ENCODE peak calls at places on chromosomes 2 and 18, in nine cellular contexts. One of them, this sample, is unnamed.

GRCh38 chr2:45816273-45816672 is 164.8 kb downstream of the PRKCE start:
- DNase-seq in WTC11: no peak
- DNase-seq in MCF 10A: peak
- DNase-seq in right lobe of liver: no peak
- DNase-seq in fibroblast of lung: no peak
- DNase-seq in thoracic aorta: no peak
- DNase-seq in uterus: peak
- DNase-seq in kidney epithelial cell: no peak
- DNase-seq in IMR-90: peak
- DNase-seq in this sample: no peak

GRCh38 chr18:48687694-48688042 is 148.8 kb downstream of the CTIF start:
- DNase-seq in WTC11: no peak
- DNase-seq in MCF 10A: no peak
- DNase-seq in right lobe of liver: no peak
- DNase-seq in fibroblast of lung: no peak
- DNase-seq in thoracic aorta: no peak
- DNase-seq in uterus: no peak
- DNase-seq in kidney epithelial cell: no peak
- DNase-seq in IMR-90: no peak
- DNase-seq in this sample: no peak

GRCh38 chr18:43442571-43442970 is 165.3 kb upstream of the SYT4 start:
- DNase-seq in WTC11: no peak
- DNase-seq in MCF 10A: peak
- DNase-seq in right lobe of liver: no peak
- DNase-seq in fibroblast of lung: no peak
- DNase-seq in thoracic aorta: no peak
- DNase-seq in uterus: no peak
- DNase-seq in kidney epithelial cell: no peak
- DNase-seq in IMR-90: no peak
- DNase-seq in this sample: no peak

GRCh38 chr2:219912530-219912929 is 285.1 kb downstream of the SLC4A3 start:
- DNase-seq in WTC11: no peak
- DNase-seq in MCF 10A: no peak
- DNase-seq in right lobe of liver: no peak
- DNase-seq in fibroblast of lung: peak
- DNase-seq in thoracic aorta: no peak
- DNase-seq in uterus: peak
- DNase-seq in kidney epithelial cell: peak
- DNase-seq in IMR-90: peak
- DNase-seq in this sample: no peak

GRCh38 chr18:46570134-46570533 is 86.9 kb downstream of the LOXHD1 start:
- DNase-seq in WTC11: no peak
- DNase-seq in MCF 10A: no peak
- DNase-seq in right lobe of liver: no peak
- DNase-seq in fibroblast of lung: no peak
- DNase-seq in thoracic aorta: no peak
- DNase-seq in uterus: no peak
- DNase-seq in kidney epithelial cell: no peak
- DNase-seq in IMR-90: no peak
- DNase-seq in this sample: no peak

GRCh38 chr2:219286436-219287115 is 7.4 kb downstream of the DNAJB2 start:
- DNase-seq in WTC11: no peak
- DNase-seq in MCF 10A: peak
- DNase-seq in right lobe of liver: no peak
- DNase-seq in fibroblast of lung: no peak
- DNase-seq in thoracic aorta: no peak
- DNase-seq in uterus: no peak
- DNase-seq in kidney epithelial cell: no peak
- DNase-seq in IMR-90: no peak
- DNase-seq in this sample: no peak

GRCh38 chr18:56309104-56309503 is 329.3 kb downstream of the TXNL1 start:
- DNase-seq in WTC11: no peak
- DNase-seq in MCF 10A: no peak
- DNase-seq in right lobe of liver: no peak
- DNase-seq in fibroblast of lung: peak
- DNase-seq in thoracic aorta: no peak
- DNase-seq in uterus: no peak
- DNase-seq in kidney epithelial cell: no peak
- DNase-seq in IMR-90: peak
- DNase-seq in this sample: no peak

GRCh38 chr18:58911766-58912165 is 47.1 kb downstream of the ZNF532 start:
- DNase-seq in WTC11: no peak
- DNase-seq in MCF 10A: no peak
- DNase-seq in right lobe of liver: no peak
- DNase-seq in fibroblast of lung: no peak
- DNase-seq in thoracic aorta: no peak
- DNase-seq in uterus: no peak
- DNase-seq in kidney epithelial cell: no peak
- DNase-seq in IMR-90: peak
- DNase-seq in this sample: no peak

GRCh38 chr2:16487686-16488085 is 177.9 kb downstream of the CYRIA start:
- DNase-seq in WTC11: no peak
- DNase-seq in MCF 10A: peak
- DNase-seq in right lobe of liver: no peak
- DNase-seq in fibroblast of lung: peak
- DNase-seq in thoracic aorta: no peak
- DNase-seq in uterus: no peak
- DNase-seq in kidney epithelial cell: no peak
- DNase-seq in IMR-90: peak
- DNase-seq in this sample: no peak

GRCh38 chr2:105134076-105134475 is 96.2 kb downstream of the MRPS9 start:
- DNase-seq in WTC11: no peak
- DNase-seq in MCF 10A: no peak
- DNase-seq in right lobe of liver: no peak
- DNase-seq in fibroblast of lung: peak
- DNase-seq in thoracic aorta: no peak
- DNase-seq in uterus: no peak
- DNase-seq in kidney epithelial cell: no peak
- DNase-seq in IMR-90: peak
- DNase-seq in this sample: no peak

GRCh38 chr2:226776104-226776503 is 23.5 kb downstream of the IRS1 start:
- DNase-seq in WTC11: no peak
- DNase-seq in MCF 10A: no peak
- DNase-seq in right lobe of liver: no peak
- DNase-seq in fibroblast of lung: no peak
- DNase-seq in thoracic aorta: no peak
- DNase-seq in uterus: no peak
- DNase-seq in kidney epithelial cell: no peak
- DNase-seq in IMR-90: no peak
- DNase-seq in this sample: no peak

GRCh38 chr2:127025357-127026062 is 81.4 kb downstream of the BIN1 start:
- DNase-seq in WTC11: peak
- DNase-seq in MCF 10A: no peak
- DNase-seq in right lobe of liver: peak
- DNase-seq in fibroblast of lung: peak
- DNase-seq in thoracic aorta: peak
- DNase-seq in uterus: peak
- DNase-seq in kidney epithelial cell: peak
- DNase-seq in IMR-90: peak
- DNase-seq in this sample: no peak

GRCh38 chr2:68340631-68341329 is 21.0 kb upstream of the CNRIP1 start:
- DNase-seq in WTC11: no peak
- DNase-seq in MCF 10A: no peak
- DNase-seq in right lobe of liver: no peak
- DNase-seq in fibroblast of lung: no peak
- DNase-seq in thoracic aorta: no peak
- DNase-seq in uterus: no peak
- DNase-seq in kidney epithelial cell: no peak
- DNase-seq in IMR-90: no peak
- DNase-seq in this sample: no peak

GRCh38 chr2:8281234-8281633 is 400.6 kb upstream of the ID2 start:
- DNase-seq in WTC11: no peak
- DNase-seq in MCF 10A: no peak
- DNase-seq in right lobe of liver: no peak
- DNase-seq in fibroblast of lung: no peak
- DNase-seq in thoracic aorta: no peak
- DNase-seq in uterus: no peak
- DNase-seq in kidney epithelial cell: no peak
- DNase-seq in IMR-90: no peak
- DNase-seq in this sample: no peak

DNA sequence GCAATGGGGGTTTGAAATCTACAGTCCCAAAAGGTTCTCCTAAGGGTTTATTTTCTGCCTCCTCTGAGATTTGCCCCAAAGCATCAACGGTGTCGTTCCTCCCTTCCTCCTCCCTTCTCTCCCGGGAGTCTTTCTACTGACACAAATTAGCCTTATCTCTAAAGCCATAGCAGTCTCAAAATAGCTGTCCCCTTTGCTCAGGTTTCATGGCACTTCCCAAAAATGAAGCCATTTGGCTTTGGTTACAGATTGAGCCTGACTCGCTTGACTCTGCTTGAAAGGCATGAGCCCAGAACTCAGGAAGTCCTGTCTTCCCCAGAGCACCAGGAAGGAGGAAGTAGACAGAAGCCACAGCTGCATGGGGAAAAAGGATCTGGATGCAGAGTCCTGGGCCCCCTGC is 234.5 kb upstream of the RGPD4 start:
- DNase-seq in WTC11: no peak
- DNase-seq in MCF 10A: no peak
- DNase-seq in right lobe of liver: no peak
- DNase-seq in fibroblast of lung: no peak
- DNase-seq in thoracic aorta: no peak
- DNase-seq in uterus: no peak
- DNase-seq in kidney epithelial cell: no peak
- DNase-seq in IMR-90: no peak
- DNase-seq in this sample: no peak
- TF ChIP-seq CTCF in WTC11: no peak
- TF ChIP-seq CTCF in MCF 10A: no peak
- TF ChIP-seq CTCF in right lobe of liver: no peak
- TF ChIP-seq CTCF in fibroblast of lung: no peak
- TF ChIP-seq CTCF in thoracic aorta: no peak
- TF ChIP-seq CTCF in uterus: no peak
- TF ChIP-seq CTCF in kidney epithelial cell: no peak
- TF ChIP-seq CTCF in IMR-90: no peak
- TF ChIP-seq CTCF in this sample: no peak

GRCh38 chr2:187442378-187442777 is 5.7 kb downstream of the CALCRL start:
- DNase-seq in WTC11: no peak
- DNase-seq in MCF 10A: no peak
- DNase-seq in right lobe of liver: no peak
- DNase-seq in fibroblast of lung: no peak
- DNase-seq in thoracic aorta: no peak
- DNase-seq in uterus: no peak
- DNase-seq in kidney epithelial cell: no peak
- DNase-seq in IMR-90: no peak
- DNase-seq in this sample: no peak
- TF ChIP-seq CTCF in WTC11: no peak
- TF ChIP-seq CTCF in MCF 10A: no peak
- TF ChIP-seq CTCF in right lobe of liver: no peak
- TF ChIP-seq CTCF in fibroblast of lung: no peak
- TF ChIP-seq CTCF in thoracic aorta: no peak
- TF ChIP-seq CTCF in uterus: no peak
- TF ChIP-seq CTCF in kidney epithelial cell: no peak
- TF ChIP-seq CTCF in IMR-90: peak
- TF ChIP-seq CTCF in this sample: no peak

GRCh38 chr2:241356871-241357260 is 781 bp downstream of the FARP2 start:
- DNase-seq in WTC11: no peak
- DNase-seq in MCF 10A: no peak
- DNase-seq in right lobe of liver: no peak
- DNase-seq in fibroblast of lung: no peak
- DNase-seq in thoracic aorta: no peak
- DNase-seq in uterus: no peak
- DNase-seq in kidney epithelial cell: no peak
- DNase-seq in IMR-90: no peak
- DNase-seq in this sample: no peak

GRCh38 chr2:241355983-241356870 is at the start of gene FARP2:
- DNase-seq in WTC11: peak
- DNase-seq in MCF 10A: peak
- DNase-seq in right lobe of liver: peak
- DNase-seq in fibroblast of lung: peak
- DNase-seq in thoracic aorta: peak
- DNase-seq in uterus: peak
- DNase-seq in kidney epithelial cell: peak
- DNase-seq in IMR-90: peak
- DNase-seq in this sample: peak

GRCh38 chr2:241352227-241352626 is 3.9 kb upstream of the FARP2 start:
- DNase-seq in WTC11: no peak
- DNase-seq in MCF 10A: no peak
- DNase-seq in right lobe of liver: no peak
- DNase-seq in fibroblast of lung: no peak
- DNase-seq in thoracic aorta: no peak
- DNase-seq in uterus: no peak
- DNase-seq in kidney epithelial cell: no peak
- DNase-seq in IMR-90: no peak
- DNase-seq in this sample: no peak

GRCh38 chr2:241357531-241357930 is 1.4 kb downstream of the FARP2 start:
- DNase-seq in WTC11: no peak
- DNase-seq in MCF 10A: no peak
- DNase-seq in right lobe of liver: no peak
- DNase-seq in fibroblast of lung: no peak
- DNase-seq in thoracic aorta: no peak
- DNase-seq in uterus: no peak
- DNase-seq in kidney epithelial cell: no peak
- DNase-seq in IMR-90: no peak
- DNase-seq in this sample: no peak

GRCh38 chr2:241354668-241355658 is 1.1 kb upstream of the FARP2 start:
- DNase-seq in WTC11: peak
- DNase-seq in MCF 10A: peak
- DNase-seq in right lobe of liver: peak
- DNase-seq in fibroblast of lung: peak
- DNase-seq in thoracic aorta: peak
- DNase-seq in uterus: peak
- DNase-seq in kidney epithelial cell: peak
- DNase-seq in IMR-90: peak
- DNase-seq in this sample: peak
- TF ChIP-seq CTCF in WTC11: no peak
- TF ChIP-seq CTCF in MCF 10A: no peak
- TF ChIP-seq CTCF in right lobe of liver: no peak
- TF ChIP-seq CTCF in fibroblast of lung: no peak
- TF ChIP-seq CTCF in thoracic aorta: no peak
- TF ChIP-seq CTCF in uterus: no peak
- TF ChIP-seq CTCF in kidney epithelial cell: no peak
- TF ChIP-seq CTCF in IMR-90: no peak
- TF ChIP-seq CTCF in this sample: no peak

DNA sequence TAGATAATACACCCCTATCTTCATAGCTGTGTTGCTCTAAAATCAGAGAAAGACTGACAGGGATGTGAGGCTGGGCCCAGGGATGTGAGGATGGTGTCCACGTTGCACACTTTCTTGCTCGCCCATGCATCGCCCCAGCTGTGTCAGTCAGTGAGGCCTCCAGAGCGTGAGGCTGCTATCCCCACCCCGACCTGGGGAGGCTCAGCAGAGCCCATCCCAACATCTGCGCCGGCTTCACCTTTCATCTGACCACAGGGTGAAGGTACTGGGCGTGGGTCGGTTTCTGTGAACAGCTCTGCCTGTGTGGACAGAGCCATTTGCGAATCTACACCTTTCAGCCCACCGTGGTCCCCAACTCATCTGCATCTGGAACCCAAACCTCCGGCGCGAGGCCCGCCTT is 255.7 kb downstream of the HDAC4 start:
- DNase-seq in WTC11: no peak
- DNase-seq in MCF 10A: no peak
- DNase-seq in right lobe of liver: peak
- DNase-seq in fibroblast of lung: no peak
- DNase-seq in thoracic aorta: no peak
- DNase-seq in uterus: no peak
- DNase-seq in kidney epithelial cell: no peak
- DNase-seq in IMR-90: no peak
- DNase-seq in this sample: no peak
- TF ChIP-seq CTCF in WTC11: no peak
- TF ChIP-seq CTCF in MCF 10A: no peak
- TF ChIP-seq CTCF in right lobe of liver: no peak
- TF ChIP-seq CTCF in fibroblast of lung: no peak
- TF ChIP-seq CTCF in thoracic aorta: no peak
- TF ChIP-seq CTCF in uterus: no peak
- TF ChIP-seq CTCF in kidney epithelial cell: no peak
- TF ChIP-seq CTCF in IMR-90: no peak
- TF ChIP-seq CTCF in this sample: no peak

This sample was measured in omental fat pad.